ENCODE peak calls at places on chromosomes 5 and 9, in five cellular contexts. G, R, E, C and W are unnamed samples.

GRCh38 chr5:153469423-153469822 is 21.0 kb upstream of the GRIA1 start:
- DNase-seq in G (no peak), R (no peak), E (no peak), C (no peak), W (no peak)

GRCh38 chr5:89499787-89500186 is 616.8 kb upstream of the MEF2C start:
- DNase-seq in G (no peak), R (no peak), E (no peak), C (no peak), W (no peak)

GRCh38 chr9:61671276-61671973 is 481.6 kb downstream of the SPATA31A7 start:
- DNase-seq in G (no peak), R (no peak), E (no peak), C (no peak), W (no peak)

GRCh38 chr5:170296935-170297588 is 515 bp downstream of the LCP2 start:
- DNase-seq in G (no peak), R (no peak), E (no peak), C (no peak), W (no peak)

GRCh38 chr5:64690417-64691151 is at the start of gene SHISAL2B:
- DNase-seq in G (peak; percentile 37), R (no peak), E (no peak), C (no peak), W (no peak)

GRCh38 chr5:58235279-58235678 is 224.6 kb downstream of the PLK2 start:
- DNase-seq in G (peak; percentile 59), R (no peak), E (no peak), C (no peak), W (no peak)

GRCh38 chr5:169762338-169763095 is 125.4 kb downstream of the DOCK2 start:
- DNase-seq in G (peak; percentile 35), R (peak; percentile 70), E (no peak), C (no peak), W (no peak)

GRCh38 chr9:89609426-89610006 is 4.7 kb downstream of the GADD45G start:
- DNase-seq in G (no peak), R (no peak), E (no peak), C (no peak), W (no peak)

GRCh38 chr5:132446621-132447020 is 44.0 kb downstream of the IRF1 start:
- DNase-seq in G (peak; percentile 58), R (peak; percentile 83), E (no peak), C (no peak), W (no peak)

GRCh38 chr9:33264473-33265177 is at the start of the genes BAG1 and CHMP5:
- DNase-seq in G (peak; percentile 100), R (peak; percentile 98), E (peak; percentile 100), C (peak; percentile 98), W (peak; percentile 96)

GRCh38 chr5:133730866-133731265 is 118.5 kb upstream of the FSTL4 start:
- DNase-seq in G (no peak), R (no peak), E (no peak), C (no peak), W (no peak)

GRCh38 chr5:10566556-10567068 is 2.7 kb downstream of the ANKRD33B start:
- DNase-seq in G (no peak), R (no peak), E (no peak), C (no peak), W (no peak)

GRCh38 chr5:174759091-174759490 is 34.7 kb downstream of the MSX2 start:
- DNase-seq in G (no peak), R (no peak), E (no peak), C (no peak), W (no peak)

GRCh38 chr9:14989811-14990210 is 79.6 kb upstream of the FREM1 start:
- DNase-seq in G (no peak), R (no peak), E (no peak), C (no peak), W (no peak)

GRCh38 chr9:134928796-134929559 is 11.3 kb upstream of the FCN1 start:
- DNase-seq in G (no peak), R (no peak), E (no peak), C (no peak), W (no peak)

GRCh38 chr5:174769005-174769404 is 44.6 kb downstream of the MSX2 start:
- DNase-seq in G (no peak), R (no peak), E (no peak), C (no peak), W (no peak)

GRCh38 chr5:64654184-64654938 is 35.9 kb upstream of the SHISAL2B start:
- DNase-seq in G (no peak), R (no peak), E (no peak), C (no peak), W (no peak)

GRCh38 chr9:123335227-123335985 is 20.6 kb upstream of the CRB2 start:
- DNase-seq in G (peak; percentile 70), R (peak; percentile 54), E (no peak), C (no peak), W (peak; percentile 57)

GRCh38 chr9:19184144-19184917 is 46.2 kb upstream of the DENND4C start:
- DNase-seq in G (peak; percentile 96), R (peak; percentile 62), E (peak; percentile 81), C (peak; percentile 24), W (peak; percentile 79)

GRCh38 chr9:125426926-125427325 is 165.3 kb downstream of the GAPVD1 start:
- DNase-seq in G (no peak), R (no peak), E (no peak), C (no peak), W (no peak)

GRCh38 chr9:122265265-122265900 is 701 bp downstream of the MRRF start:
- DNase-seq in G (peak; percentile 28), R (no peak), E (no peak), C (no peak), W (peak; percentile 7)

GRCh38 chr5:112694853-112695709 is 42.6 kb upstream of the APC start:
- DNase-seq in G (peak; percentile 83), R (no peak), E (no peak), C (no peak), W (peak; percentile 16)

GRCh38 chr5:150918613-150919012 is 13.8 kb upstream of the ZNF300 start:
- DNase-seq in G (no peak), R (no peak), E (no peak), C (no peak), W (peak; percentile 14)

GRCh38 chr9:123772374-123772773 is 157.6 kb downstream of the DENND1A start:
- DNase-seq in G (no peak), R (no peak), E (no peak), C (no peak), W (no peak)

GRCh38 chr9:86341007-86341491 is 13.2 kb downstream of the TUT7 start:
- DNase-seq in G (peak; percentile 34), R (no peak), E (no peak), C (no peak), W (no peak)

GRCh38 chr5:72651109-72651508 is 143.9 kb upstream of the ZNF366 start:
- DNase-seq in G (no peak), R (no peak), E (no peak), C (no peak), W (no peak)

GRCh38 chr9:23380821-23381220 is 445.2 kb downstream of the ELAVL2 start:
- DNase-seq in G (no peak), R (no peak), E (no peak), C (no peak), W (no peak)

GRCh38 chr5:127612441-127613141 is 36.3 kb upstream of the CTXN3 start:
- DNase-seq in G (peak; percentile 27), R (no peak), E (no peak), C (no peak), W (no peak)
- TF ChIP-seq CTCF in G (no peak), R (no peak), E (no peak), C (no peak), W (no peak)

DNA sequence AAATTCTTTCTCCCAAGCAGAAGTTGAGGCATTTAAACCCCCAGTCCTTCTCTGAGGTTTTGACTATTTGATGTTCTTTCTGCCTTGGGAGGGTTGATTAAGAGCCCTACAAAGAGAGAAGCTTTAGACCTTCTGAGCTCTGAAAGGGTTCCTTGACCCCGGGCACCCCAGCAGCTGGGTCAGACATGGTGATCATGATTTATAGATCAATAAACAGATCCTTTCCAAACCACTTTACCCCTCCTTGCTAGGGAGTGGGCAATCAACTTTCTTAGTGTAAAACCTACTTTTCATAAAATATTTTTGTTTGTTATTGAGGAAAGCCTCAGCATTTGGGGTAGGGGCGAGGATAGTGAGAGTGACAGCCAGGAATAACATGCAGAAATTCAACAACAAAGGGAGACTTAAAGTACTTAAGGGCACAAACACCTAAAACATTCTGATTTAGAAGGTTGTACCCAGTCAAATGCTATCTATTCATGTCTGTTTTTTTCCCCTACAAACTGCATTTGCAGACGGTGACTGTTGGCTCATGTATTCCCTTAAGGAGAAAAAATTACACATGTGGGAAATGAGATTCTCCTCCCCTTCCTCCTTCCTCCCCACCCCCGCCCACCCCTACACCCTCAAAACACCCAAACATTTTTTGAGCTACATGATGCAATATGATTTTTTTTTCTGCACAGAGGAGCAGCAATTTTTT is 117.7 kb downstream of the PRDM6 start:
- DNase-seq in G (peak; percentile 53), R (no peak), E (no peak), C (no peak), W (no peak)
- H3K4me3 ChIP-seq in G (no peak overlapping the region), R (no peak overlapping the region), E (no peak overlapping the region), C (no peak overlapping the region), W (no peak overlapping the region)

GRCh38 chr5:177371120-177371537 is 13.1 kb upstream of the SLC34A1 start:
- DNase-seq in G (no peak), R (no peak), E (no peak), C (no peak), W (no peak)

GRCh38 chr5:177371705-177372533 is 12.3 kb upstream of the SLC34A1 start:
- DNase-seq in G (no peak), R (no peak), E (no peak), C (no peak), W (no peak)

GRCh38 chr5:177369913-177370487 is 12.3 kb downstream of the RGS14 start:
- DNase-seq in G (no peak), R (no peak), E (no peak), C (no peak), W (no peak)

GRCh38 chr5:177369050-177369912 is 11.6 kb downstream of the RGS14 start:
- DNase-seq in G (peak; percentile 43), R (no peak), E (no peak), C (no peak), W (no peak)

GRCh38 chr5:177370488-177371119 is 12.9 kb downstream of the RGS14 start:
- DNase-seq in G (peak; percentile 95), R (peak; percentile 55), E (peak; percentile 88), C (no peak), W (peak; percentile 65)
- TF ChIP-seq CTCF in G (peak; percentile 74), R (peak; percentile 53), E (no peak), C (peak; percentile 44), W (peak; percentile 77)

GRCh38 chr5:124160265-124160664 is 586.2 kb downstream of the ZNF608 start:
- DNase-seq in G (no peak), R (no peak), E (no peak), C (no peak), W (no peak)

GRCh38 chr5:124154714-124155113 is 591.7 kb downstream of the ZNF608 start:
- DNase-seq in G (peak; percentile 11), R (no peak), E (no peak), C (no peak), W (no peak)

GRCh38 chr5:124156408-124157027 is 589.9 kb downstream of the ZNF608 start:
- DNase-seq in G (peak; percentile 75), R (peak; percentile 15), E (no peak), C (no peak), W (no peak)

GRCh38 chr5:124161286-124161685 is 585.2 kb downstream of the ZNF608 start:
- DNase-seq in G (no peak), R (no peak), E (no peak), C (no peak), W (no peak)

DNA sequence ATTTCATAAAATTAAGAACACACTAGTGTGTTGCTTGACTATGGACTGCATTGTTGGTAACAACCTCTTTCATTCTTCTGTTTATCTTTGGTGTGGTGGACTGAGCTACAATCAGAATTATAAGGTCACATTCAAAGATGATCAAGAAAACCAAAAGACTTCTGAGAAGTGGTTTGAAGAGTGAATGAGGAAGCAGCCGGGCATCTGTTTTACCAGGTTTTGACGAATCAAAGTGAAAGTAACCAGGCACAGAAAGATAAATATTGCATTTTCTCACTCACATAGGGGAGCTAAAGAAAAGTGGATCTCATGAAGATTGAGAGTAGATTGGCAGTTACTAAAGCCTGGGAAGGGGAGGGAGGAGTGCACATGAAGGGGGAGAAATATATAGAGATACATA is 589.1 kb downstream of the ZNF608 start:
- DNase-seq in G (peak; percentile 34), R (no peak), E (no peak), C (no peak), W (no peak)
- H3K4me3 ChIP-seq in G (no peak overlapping the region), R (no peak overlapping the region), E (no peak overlapping the region), C (no peak overlapping the region), W (no peak overlapping the region)